ENCODE peak calls at places on chromosome 15, in five cellular contexts. A, Q, X, T and I are unnamed samples.

GRCh38 chr15:77295446-77295845 is 124.5 kb downstream of the PEAK1 start:
- DNase-seq in A (peak; percentile 82), Q (no peak), X (peak; percentile 83), T (no peak), I (no peak)

GRCh38 chr15:92906563-92907081 is 6.5 kb downstream of the CHD2 start:
- DNase-seq in A (peak; percentile 76), Q (no peak), X (no peak), T (no peak), I (no peak)

GRCh38 chr15:89333959-89334509 is 590 bp downstream of the POLG start:
- DNase-seq in A (peak; percentile 9), Q (no peak), X (peak; percentile 6), T (peak; percentile 18), I (no peak)

GRCh38 chr15:75844629-75845390 is 1.6 kb downstream of the UBE2Q2 start:
- DNase-seq in A (no peak), Q (no peak), X (no peak), T (no peak), I (no peak)

GRCh38 chr15:48332642-48333034 is 1.4 kb downstream of the DUT start:
- DNase-seq in A (no peak), Q (no peak), X (no peak), T (no peak), I (no peak)

GRCh38 chr15:67066041-67067021 is 929 bp downstream of the SMAD3 start:
- DNase-seq in A (no peak), Q (no peak), X (no peak), T (peak; percentile 41), I (no peak)

GRCh38 chr15:66774001-66774814 is 72.2 kb downstream of the SMAD6 start:
- DNase-seq in A (peak; percentile 68), Q (peak; percentile 52), X (peak; percentile 73), T (peak; percentile 92), I (peak; percentile 23)

GRCh38 chr15:44801797-44802196 is 65.5 kb downstream of the TRIM69 start:
- DNase-seq in A (no peak), Q (no peak), X (no peak), T (no peak), I (no peak)

GRCh38 chr15:70094690-70095311 is 2.9 kb downstream of the TLE3 start:
- DNase-seq in A (no peak), Q (no peak), X (peak; percentile 31), T (no peak), I (no peak)

GRCh38 chr15:88982304-88982945 is 69.2 kb upstream of the MFGE8 start:
- DNase-seq in A (peak; percentile 83), Q (no peak), X (peak; percentile 93), T (no peak), I (no peak)

GRCh38 chr15:41013698-41014414 is 60.6 kb downstream of the CHAC1 start:
- DNase-seq in A (no peak), Q (no peak), X (peak; percentile 88), T (no peak), I (no peak)

GRCh38 chr15:91291673-91292072 is 191.6 kb downstream of the SV2B start:
- DNase-seq in A (no peak), Q (peak; percentile 53), X (peak; percentile 29), T (no peak), I (no peak)

GRCh38 chr15:52759969-52760368 is 30.2 kb downstream of the ONECUT1 start:
- DNase-seq in A (no peak), Q (no peak), X (no peak), T (no peak), I (no peak)

GRCh38 chr15:56014685-56015084 is 21.3 kb upstream of the NEDD4 start:
- DNase-seq in A (no peak), Q (no peak), X (no peak), T (no peak), I (no peak)

GRCh38 chr15:69893863-69894262 is 203.9 kb downstream of the TLE3 start:
- DNase-seq in A (peak; percentile 72), Q (no peak), X (peak; percentile 80), T (peak; percentile 47), I (no peak)

GRCh38 chr15:68552773-68553172 is 26.0 kb upstream of the CORO2B start:
- DNase-seq in A (peak; percentile 23), Q (no peak), X (no peak), T (no peak), I (no peak)

GRCh38 chr15:59453474-59454215 is 15.7 kb downstream of the FAM81A start:
- DNase-seq in A (no peak), Q (no peak), X (no peak), T (no peak), I (no peak)

GRCh38 chr15:70061696-70062270 is 35.9 kb downstream of the TLE3 start:
- DNase-seq in A (no peak), Q (peak; percentile 33), X (no peak), T (no peak), I (no peak)

GRCh38 chr15:42891569-42891968 is 29.0 kb downstream of the TTBK2 start:
- DNase-seq in A (peak; percentile 38), Q (no peak), X (no peak), T (no peak), I (no peak)

GRCh38 chr15:90365414-90366055 is 13.5 kb downstream of the ZNF774 start:
- DNase-seq in A (no peak), Q (no peak), X (no peak), T (no peak), I (no peak)

GRCh38 chr15:85411992-85412538 is 31.7 kb downstream of the AKAP13 start:
- DNase-seq in A (peak; percentile 77), Q (no peak), X (peak; percentile 31), T (no peak), I (no peak)

GRCh38 chr15:66169023-66169422 is 84.5 kb downstream of the MEGF11 start:
- DNase-seq in A (no peak), Q (no peak), X (no peak), T (no peak), I (no peak)

GRCh38 chr15:65923264-65923663 is 54.0 kb downstream of the RAB11A start:
- DNase-seq in A (no peak), Q (no peak), X (no peak), T (no peak), I (no peak)

GRCh38 chr15:59550520-59550919 is 61.1 kb upstream of the GCNT3 start:
- DNase-seq in A (no peak), Q (no peak), X (no peak), T (no peak), I (no peak)

GRCh38 chr15:75452968-75453702 is 1.6 kb upstream of the SIN3A start:
- DNase-seq in A (peak; percentile 33), Q (peak; percentile 47), X (peak; percentile 13), T (peak; percentile 54), I (peak; percentile 34)

GRCh38 chr15:78873796-78874761 is 1.4 kb downstream of the MORF4L1 start:
- DNase-seq in A (peak; percentile 23), Q (no peak), X (peak; percentile 24), T (no peak), I (no peak)

GRCh38 chr15:67510597-67511225 is 10.2 kb upstream of the C15orf61 start:
- DNase-seq in A (peak; percentile 78), Q (no peak), X (peak; percentile 17), T (no peak), I (no peak)

GRCh38 chr15:84985158-84985557 is 3.5 kb downstream of the PDE8A start:
- DNase-seq in A (no peak), Q (no peak), X (no peak), T (no peak), I (no peak)

GRCh38 chr15:44243829-44244228 is 44.7 kb upstream of the GOLM2 start:
- DNase-seq in A (no peak), Q (no peak), X (no peak), T (no peak), I (no peak)

GRCh38 chr15:29242466-29243242 is 27.0 kb downstream of the NSMCE3 start:
- DNase-seq in A (no peak), Q (no peak), X (peak; percentile 6), T (no peak), I (no peak)

GRCh38 chr15:66941231-66941711 is 124.1 kb upstream of the SMAD3 start:
- DNase-seq in A (no peak), Q (no peak), X (no peak), T (no peak), I (no peak)

GRCh38 chr15:64532921-64533320 is 72.5 kb downstream of the ZNF609 start:
- DNase-seq in A (no peak), Q (no peak), X (peak; percentile 28), T (no peak), I (no peak)

GRCh38 chr15:93424131-93424530 is 335.1 kb upstream of the RGMA start:
- DNase-seq in A (no peak), Q (no peak), X (no peak), T (no peak), I (no peak)

GRCh38 chr15:49235446-49236207 is 65.6 kb downstream of the GALK2 start:
- DNase-seq in A (peak; percentile 76), Q (peak; percentile 46), X (peak; percentile 93), T (peak; percentile 54), I (no peak)

GRCh38 chr15:52783191-52783829 is 6.8 kb downstream of the ONECUT1 start:
- DNase-seq in A (no peak), Q (no peak), X (peak; percentile 24), T (peak; percentile 77), I (no peak)

GRCh38 chr15:82158811-82159210 is 103.7 kb downstream of the EFL1 start:
- DNase-seq in A (peak; percentile 49), Q (no peak), X (no peak), T (no peak), I (no peak)
- TF ChIP-seq CTCF in A (no peak), Q (no peak), X (no peak), T (no peak), I (no peak)

GRCh38 chr15:80234883-80235282 is 17.1 kb downstream of the CTXND1 start:
- DNase-seq in A (peak; percentile 10), Q (no peak), X (peak; percentile 50), T (peak; percentile 39), I (no peak)
- TF ChIP-seq CTCF in A (peak; percentile 51), Q (peak; percentile 67), X (peak; percentile 54), T (peak; percentile 38), I (no peak)

DNA sequence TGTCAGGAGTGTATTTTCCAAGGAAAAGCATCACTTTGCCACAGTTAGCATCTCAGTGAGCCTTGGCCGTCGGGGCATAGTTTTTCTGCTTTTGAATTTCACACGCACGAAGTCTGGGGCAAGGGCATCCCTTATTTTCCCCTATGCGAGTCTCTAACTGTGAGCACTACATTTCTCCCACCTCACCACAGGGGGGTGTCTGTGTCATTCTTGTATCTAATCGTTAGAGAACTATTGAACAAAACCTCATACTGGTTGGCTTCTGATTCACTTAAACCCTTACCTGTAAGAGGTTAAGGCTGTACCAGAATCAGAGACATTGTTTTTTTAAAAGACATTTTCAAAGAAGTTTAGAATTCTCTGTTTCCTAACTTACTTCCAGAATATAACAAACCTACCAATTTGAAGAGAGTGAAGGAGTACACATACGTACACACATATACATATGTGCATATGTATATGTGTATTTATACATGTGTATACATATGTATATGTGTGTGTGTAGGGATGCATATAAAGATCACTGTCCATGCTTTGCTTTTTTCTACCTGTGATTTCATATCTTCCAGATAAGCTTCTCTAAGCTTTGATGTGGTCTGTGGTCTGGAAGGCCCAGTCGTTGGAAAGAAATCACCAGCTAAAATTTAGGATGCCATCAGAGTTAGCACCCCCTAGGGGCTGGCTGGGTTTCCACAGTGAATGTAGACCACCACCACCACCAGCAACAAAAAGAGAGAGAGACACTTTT is 49.4 kb downstream of the MYZAP start:
- DNase-seq in A (peak; percentile 13), Q (no peak), X (peak; percentile 57), T (peak; percentile 30), I (no peak)
- TF ChIP-seq CTCF in A (peak; percentile 42), Q (peak; percentile 34), X (peak; percentile 66), T (peak; percentile 43), I (no peak)

DNA sequence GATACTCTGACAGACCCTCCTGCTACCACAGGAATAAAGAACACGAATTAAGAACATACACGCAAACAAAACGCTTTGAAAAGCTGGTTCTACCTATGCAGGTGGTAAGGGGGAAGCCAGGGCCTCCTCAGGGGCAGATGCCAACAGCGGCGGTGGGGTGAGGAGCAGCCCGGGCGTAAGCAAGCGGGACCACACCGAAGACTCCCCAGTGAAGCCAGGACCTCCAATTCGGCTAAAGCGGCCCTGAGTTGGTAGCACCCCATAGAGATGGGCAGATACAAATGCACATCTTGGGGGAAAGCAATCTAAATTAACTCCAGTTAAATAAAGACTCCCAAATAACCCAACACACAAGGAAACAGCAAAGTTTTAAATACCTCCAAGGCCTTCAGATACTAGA is 32.4 kb downstream of the NIPA2 start:
- DNase-seq in A (no peak), Q (no peak), X (no peak), T (no peak), I (no peak)
- TF ChIP-seq CTCF in A (no peak), Q (no peak), X (no peak), T (no peak), I (no peak)